ENCODE peak calls at places on chromosomes 11 and 22, in five cellular contexts. One of them, this sample, is unnamed.

GRCh38 chr11:74480683-74481417 is 12.7 kb downstream of the LIPT2 start:
- DNase-seq in AG10803: no peak
- DNase-seq in psoas muscle: no peak
- DNase-seq in upper lobe of left lung: no peak
- DNase-seq in breast epithelium: no peak
- DNase-seq in this sample: no peak

GRCh38 chr22:43438666-43439347 is 27.0 kb downstream of the MPPED1 start:
- DNase-seq in breast epithelium: no peak
- DNase-seq in psoas muscle: no peak
- DNase-seq in AG10803: no peak
- DNase-seq in upper lobe of left lung: no peak
- DNase-seq in this sample: no peak

GRCh38 chr11:2699185-2699530 is 636 bp downstream of the KCNQ1OT1 start:
- DNase-seq in AG10803: no peak
- DNase-seq in upper lobe of left lung: peak
- DNase-seq in psoas muscle: peak
- DNase-seq in breast epithelium: no peak
- DNase-seq in this sample: no peak

GRCh38 chr11:11281626-11282025 is 71.4 kb downstream of the CSNK2A3 start:
- DNase-seq in breast epithelium: no peak
- DNase-seq in psoas muscle: no peak
- DNase-seq in upper lobe of left lung: no peak
- DNase-seq in AG10803: no peak
- DNase-seq in this sample: no peak

GRCh38 chr11:37141707-37142106 is 543.7 kb upstream of the RAG2 start:
- DNase-seq in breast epithelium: no peak
- DNase-seq in upper lobe of left lung: no peak
- DNase-seq in psoas muscle: no peak
- DNase-seq in AG10803: no peak
- DNase-seq in this sample: no peak

GRCh38 chr11:114054830-114055229 is 4.7 kb upstream of the ZBTB16 start:
- DNase-seq in upper lobe of left lung: no peak
- DNase-seq in AG10803: no peak
- DNase-seq in breast epithelium: no peak
- DNase-seq in psoas muscle: no peak
- DNase-seq in this sample: no peak

GRCh38 chr11:68439355-68440065 is 21.0 kb upstream of the PPP6R3 start:
- DNase-seq in AG10803: no peak
- DNase-seq in breast epithelium: no peak
- DNase-seq in psoas muscle: no peak
- DNase-seq in upper lobe of left lung: no peak
- DNase-seq in this sample: no peak

GRCh38 chr11:88535916-88536547 is 198.5 kb upstream of the CTSC start:
- DNase-seq in AG10803: peak
- DNase-seq in upper lobe of left lung: no peak
- DNase-seq in psoas muscle: no peak
- DNase-seq in breast epithelium: no peak
- DNase-seq in this sample: peak

GRCh38 chr22:44331881-44332714 is 19.3 kb upstream of the SHISAL1 start:
- DNase-seq in psoas muscle: no peak
- DNase-seq in upper lobe of left lung: peak
- DNase-seq in AG10803: peak
- DNase-seq in breast epithelium: no peak
- DNase-seq in this sample: peak

GRCh38 chr11:45922425-45923082 is at the start of gene LARGE2:
- DNase-seq in breast epithelium: peak
- DNase-seq in psoas muscle: peak
- DNase-seq in AG10803: no peak
- DNase-seq in upper lobe of left lung: peak
- DNase-seq in this sample: no peak

GRCh38 chr11:5564259-5565019 is 16.1 kb upstream of the OR52H1 start:
- DNase-seq in psoas muscle: no peak
- DNase-seq in breast epithelium: no peak
- DNase-seq in AG10803: peak
- DNase-seq in upper lobe of left lung: no peak
- DNase-seq in this sample: peak

GRCh38 chr11:35047179-35047578 is 91.8 kb upstream of the CD44 start:
- DNase-seq in psoas muscle: no peak
- DNase-seq in upper lobe of left lung: no peak
- DNase-seq in breast epithelium: no peak
- DNase-seq in AG10803: no peak
- DNase-seq in this sample: no peak

GRCh38 chr11:10155793-10156490 is 138.1 kb downstream of the SBF2 start:
- DNase-seq in breast epithelium: no peak
- DNase-seq in AG10803: no peak
- DNase-seq in upper lobe of left lung: peak
- DNase-seq in psoas muscle: no peak
- DNase-seq in this sample: peak

GRCh38 chr11:94776351-94777321 is 8.5 kb downstream of the AMOTL1 start:
- DNase-seq in upper lobe of left lung: no peak
- DNase-seq in breast epithelium: no peak
- DNase-seq in AG10803: peak
- DNase-seq in psoas muscle: peak
- DNase-seq in this sample: peak

GRCh38 chr11:10651579-10652361 is 41.8 kb downstream of the IRAG1 start:
- DNase-seq in upper lobe of left lung: peak
- DNase-seq in psoas muscle: no peak
- DNase-seq in breast epithelium: no peak
- DNase-seq in AG10803: no peak
- DNase-seq in this sample: no peak

GRCh38 chr11:108873305-108873704 is 208.4 kb downstream of the DDX10 start:
- DNase-seq in upper lobe of left lung: no peak
- DNase-seq in psoas muscle: no peak
- DNase-seq in AG10803: peak
- DNase-seq in breast epithelium: no peak
- DNase-seq in this sample: no peak

GRCh38 chr22:24146190-24146616 is 35.1 kb upstream of the SUSD2 start:
- DNase-seq in AG10803: peak
- DNase-seq in psoas muscle: peak
- DNase-seq in breast epithelium: peak
- DNase-seq in upper lobe of left lung: no peak
- DNase-seq in this sample: peak

GRCh38 chr11:34284836-34285235 is 73.0 kb downstream of the ABTB2 start:
- DNase-seq in AG10803: no peak
- DNase-seq in upper lobe of left lung: no peak
- DNase-seq in breast epithelium: no peak
- DNase-seq in psoas muscle: no peak
- DNase-seq in this sample: no peak

GRCh38 chr11:130464289-130464812 is 15.9 kb downstream of the ADAMTS15 start:
- DNase-seq in upper lobe of left lung: no peak
- DNase-seq in AG10803: peak
- DNase-seq in breast epithelium: no peak
- DNase-seq in psoas muscle: no peak
- DNase-seq in this sample: no peak

GRCh38 chr11:19218801-19219460 is 17.1 kb upstream of the CSRP3 start:
- DNase-seq in breast epithelium: no peak
- DNase-seq in AG10803: peak
- DNase-seq in psoas muscle: peak
- DNase-seq in upper lobe of left lung: peak
- DNase-seq in this sample: peak

GRCh38 chr11:120912504-120912903 is 111.4 kb upstream of the TBCEL start:
- DNase-seq in breast epithelium: no peak
- DNase-seq in psoas muscle: no peak
- DNase-seq in AG10803: peak
- DNase-seq in upper lobe of left lung: no peak
- DNase-seq in this sample: peak

GRCh38 chr11:121870202-121871045 is 245.6 kb downstream of the BLID start:
- DNase-seq in psoas muscle: no peak
- DNase-seq in breast epithelium: no peak
- DNase-seq in AG10803: peak
- DNase-seq in upper lobe of left lung: no peak
- DNase-seq in this sample: no peak

GRCh38 chr11:13169709-13170108 is 107.9 kb upstream of the BMAL1 start:
- DNase-seq in AG10803: peak
- DNase-seq in breast epithelium: no peak
- DNase-seq in psoas muscle: no peak
- DNase-seq in upper lobe of left lung: no peak
- DNase-seq in this sample: peak

GRCh38 chr11:20369816-20370215 is 6.3 kb downstream of the HTATIP2 start:
- DNase-seq in psoas muscle: no peak
- DNase-seq in AG10803: no peak
- DNase-seq in breast epithelium: no peak
- DNase-seq in upper lobe of left lung: no peak
- DNase-seq in this sample: no peak

GRCh38 chr11:72478596-72479143 is 44.3 kb upstream of the CLPB start:
- DNase-seq in breast epithelium: no peak
- DNase-seq in upper lobe of left lung: no peak
- DNase-seq in AG10803: peak
- DNase-seq in psoas muscle: no peak
- DNase-seq in this sample: no peak

GRCh38 chr22:27133951-27134664 is 476.7 kb downstream of the MIAT start:
- DNase-seq in breast epithelium: no peak
- DNase-seq in AG10803: peak
- DNase-seq in upper lobe of left lung: no peak
- DNase-seq in psoas muscle: peak
- DNase-seq in this sample: peak

GRCh38 chr11:17897495-17897894 is 115.4 kb downstream of the SERGEF start:
- DNase-seq in psoas muscle: no peak
- DNase-seq in AG10803: no peak
- DNase-seq in breast epithelium: no peak
- DNase-seq in upper lobe of left lung: no peak
- DNase-seq in this sample: no peak

GRCh38 chr11:17000987-17001386 is 13.2 kb downstream of the PLEKHA7 start:
- DNase-seq in breast epithelium: no peak
- DNase-seq in AG10803: no peak
- DNase-seq in upper lobe of left lung: no peak
- DNase-seq in psoas muscle: no peak
- DNase-seq in this sample: no peak

GRCh38 chr11:69433741-69434140 is 47.7 kb upstream of the LINC01488 start:
- DNase-seq in upper lobe of left lung: no peak
- DNase-seq in breast epithelium: no peak
- DNase-seq in psoas muscle: peak
- DNase-seq in AG10803: no peak
- DNase-seq in this sample: no peak

GRCh38 chr11:104191124-104191523 is 27.2 kb upstream of the PDGFD start:
- DNase-seq in AG10803: peak
- DNase-seq in psoas muscle: no peak
- DNase-seq in breast epithelium: no peak
- DNase-seq in upper lobe of left lung: no peak
- DNase-seq in this sample: peak

DNA sequence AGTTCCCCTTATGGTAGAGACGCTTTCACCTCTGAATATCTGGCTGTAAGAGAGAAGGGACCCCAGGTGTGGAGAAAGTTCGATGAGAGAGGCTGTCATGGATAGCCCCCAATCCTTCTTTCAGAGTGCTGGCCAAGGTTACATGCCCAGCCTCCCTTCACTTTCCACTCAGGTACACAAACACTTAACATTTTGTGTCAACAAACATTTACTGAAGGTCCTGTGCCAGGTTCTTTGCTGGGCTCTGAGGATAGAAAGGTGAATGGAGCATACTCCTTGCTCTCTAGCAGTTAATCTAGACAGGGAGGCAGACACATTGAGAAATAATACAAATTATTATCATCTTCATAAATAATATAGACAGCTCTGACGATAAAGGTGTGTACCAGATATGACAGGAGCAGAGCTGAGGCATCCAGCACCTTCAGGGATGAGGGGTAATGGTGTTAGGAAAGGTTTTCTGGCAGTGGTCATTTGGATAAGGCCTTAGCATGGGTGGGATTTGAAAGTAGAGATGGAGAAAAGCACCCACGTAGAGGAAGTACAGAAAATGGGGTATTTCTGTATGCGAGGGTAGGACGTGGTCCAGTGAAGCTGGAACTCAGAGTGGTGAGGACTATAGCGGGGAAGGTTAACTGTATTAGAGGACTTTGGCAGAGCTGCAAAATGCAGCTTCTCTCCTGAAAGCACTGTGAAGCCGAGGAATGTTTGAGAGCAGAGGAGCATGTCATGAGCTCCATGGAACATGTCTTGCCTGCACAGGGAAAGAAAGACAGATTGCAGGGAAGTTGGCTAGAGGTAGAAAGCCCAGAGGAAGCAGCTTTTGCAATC is 19.6 kb downstream of the PPFIBP2 start:
- DNase-seq in AG10803: no peak
- DNase-seq in breast epithelium: no peak
- DNase-seq in psoas muscle: no peak
- DNase-seq in upper lobe of left lung: no peak
- DNase-seq in this sample: no peak
- TF ChIP-seq CTCF in AG10803: no peak
- TF ChIP-seq CTCF in breast epithelium: no peak
- TF ChIP-seq CTCF in psoas muscle: no peak
- TF ChIP-seq CTCF in upper lobe of left lung: no peak
- TF ChIP-seq CTCF in this sample: no peak

DNA sequence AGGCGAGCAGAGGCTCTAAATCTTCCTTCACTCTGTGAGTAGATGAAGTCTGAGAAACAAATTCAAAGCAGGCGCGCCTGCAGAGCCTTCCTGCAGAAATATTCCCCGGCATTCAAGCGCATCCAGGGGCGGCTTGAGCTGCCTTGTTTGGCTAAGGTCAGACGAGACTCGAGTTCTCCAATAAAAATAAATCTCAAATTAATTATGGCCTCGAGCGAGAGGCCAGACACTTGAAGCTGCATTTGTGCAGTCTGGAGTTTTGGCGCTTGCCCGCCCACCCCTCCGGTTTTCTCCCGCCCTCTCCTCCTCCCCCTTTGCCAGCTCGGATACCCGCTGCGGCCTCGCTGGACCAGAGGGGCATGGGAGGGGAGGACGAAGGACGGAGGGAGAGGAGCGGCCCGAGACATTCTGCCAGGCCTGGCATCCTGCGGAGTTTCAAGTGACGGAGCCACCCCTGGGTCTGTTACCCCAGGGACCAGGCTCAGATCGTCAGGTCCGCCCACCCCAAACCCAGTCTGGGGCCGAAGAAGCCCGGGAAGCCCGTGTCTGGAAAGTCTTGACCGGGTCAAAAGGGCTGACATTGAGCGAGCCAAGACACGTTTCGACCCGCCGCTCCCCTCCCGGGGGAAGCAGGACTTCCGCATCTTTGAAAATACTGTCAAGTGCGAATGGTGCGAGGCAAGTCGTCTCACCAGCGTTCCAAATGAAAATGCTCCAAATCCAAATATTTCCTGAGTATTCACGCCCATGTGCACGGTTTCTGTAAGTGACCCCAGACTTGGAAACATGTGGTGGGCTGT is 3.7 kb upstream of the FLI1 start:
- DNase-seq in upper lobe of left lung: no peak
- DNase-seq in breast epithelium: no peak
- DNase-seq in AG10803: no peak
- DNase-seq in psoas muscle: no peak
- DNase-seq in this sample: no peak
- H3K4me3 ChIP-seq in upper lobe of left lung: no peak
- H3K4me3 ChIP-seq in breast epithelium: peak
- H3K4me3 ChIP-seq in AG10803: peak
- H3K4me3 ChIP-seq in psoas muscle: peak
- H3K4me3 ChIP-seq in this sample: no peak

GRCh38 chr22:35463231-35463933 is 63.4 kb downstream of the MCM5 start:
- DNase-seq in upper lobe of left lung: no peak
- DNase-seq in psoas muscle: no peak
- DNase-seq in breast epithelium: no peak
- DNase-seq in AG10803: no peak
- DNase-seq in this sample: no peak
- TF ChIP-seq CTCF in upper lobe of left lung: no peak
- TF ChIP-seq CTCF in psoas muscle: no peak
- TF ChIP-seq CTCF in breast epithelium: no peak
- TF ChIP-seq CTCF in AG10803: no peak
- TF ChIP-seq CTCF in this sample: no peak

DNA sequence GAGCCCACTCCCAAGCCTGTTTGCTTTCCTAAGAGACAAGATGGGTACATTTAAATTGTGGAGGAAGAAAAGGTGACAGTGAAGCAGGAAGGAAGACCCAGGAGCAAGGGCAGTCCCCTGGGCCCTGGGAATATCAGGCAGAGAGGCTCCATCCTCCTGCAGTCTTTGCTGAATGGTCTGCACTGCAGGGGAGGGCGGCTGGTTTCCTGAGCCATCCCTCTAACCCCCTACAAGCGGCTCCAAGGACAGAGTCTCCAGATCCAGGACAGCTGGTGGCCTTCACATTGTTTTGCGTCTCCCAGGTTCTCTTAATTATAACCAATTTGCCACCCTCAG is 53.7 kb upstream of the EMID1 start:
- DNase-seq in psoas muscle: no peak
- DNase-seq in upper lobe of left lung: no peak
- DNase-seq in breast epithelium: no peak
- DNase-seq in AG10803: no peak
- DNase-seq in this sample: no peak
- H3K4me3 ChIP-seq in psoas muscle: no peak
- H3K4me3 ChIP-seq in upper lobe of left lung: no peak
- H3K4me3 ChIP-seq in breast epithelium: no peak
- H3K4me3 ChIP-seq in AG10803: no peak
- H3K4me3 ChIP-seq in this sample: no peak